ENCODE peak calls at places on chromosomes 16 and 17, in five cellular contexts. One of them, this sample, is unnamed.

GRCh38 chr17:48542956-48543853 is 1.7 kb downstream of the HOXB2 start:
- DNase-seq in H1: no peak
- DNase-seq in HCT116: no peak
- DNase-seq in K562: peak; percentile 79
- DNase-seq in HepG2: no peak
- DNase-seq in this sample: peak; percentile 72

GRCh38 chr16:84940670-84941551 is 70.4 kb downstream of the ZDHHC7 start:
- DNase-seq in HCT116: no peak
- DNase-seq in H1: no peak
- DNase-seq in HepG2: no peak
- DNase-seq in K562: no peak
- DNase-seq in this sample: no peak

GRCh38 chr16:49952386-49952785 is 72.6 kb upstream of the CNEP1R1 start:
- DNase-seq in H1: no peak
- DNase-seq in HCT116: peak; percentile 4
- DNase-seq in K562: peak; percentile 11
- DNase-seq in HepG2: no peak
- DNase-seq in this sample: no peak

GRCh38 chr17:59756236-59756818 is 48.9 kb downstream of the VMP1 start:
- DNase-seq in HCT116: peak; percentile 94
- DNase-seq in HepG2: peak; percentile 88
- DNase-seq in K562: no peak
- DNase-seq in H1: no peak
- DNase-seq in this sample: no peak

GRCh38 chr16:27579086-27579980 is 29.4 kb downstream of the KATNIP start:
- DNase-seq in K562: no peak
- DNase-seq in HepG2: peak; percentile 89
- DNase-seq in HCT116: no peak
- DNase-seq in H1: no peak
- DNase-seq in this sample: no peak

GRCh38 chr16:81807767-81808166 is 28.7 kb downstream of the PLCG2 start:
- DNase-seq in H1: no peak
- DNase-seq in HCT116: no peak
- DNase-seq in K562: no peak
- DNase-seq in HepG2: no peak
- DNase-seq in this sample: no peak

GRCh38 chr16:84677017-84677803 is 22.6 kb upstream of the USP10 start:
- DNase-seq in H1: no peak
- DNase-seq in HCT116: no peak
- DNase-seq in K562: no peak
- DNase-seq in HepG2: peak; percentile 50
- DNase-seq in this sample: no peak

GRCh38 chr16:14405611-14406537 is 224.2 kb downstream of the PARN start:
- DNase-seq in HCT116: no peak
- DNase-seq in H1: peak; percentile 66
- DNase-seq in K562: peak; percentile 73
- DNase-seq in HepG2: peak; percentile 90
- DNase-seq in this sample: peak; percentile 89

GRCh38 chr17:49707246-49707607 is 537 bp downstream of the SLC35B1 start:
- DNase-seq in HepG2: no peak
- DNase-seq in K562: peak; percentile 45
- DNase-seq in HCT116: no peak
- DNase-seq in H1: no peak
- DNase-seq in this sample: peak; percentile 43

GRCh38 chr16:55765161-55765560 is 67.7 kb downstream of the CES1 start:
- DNase-seq in HCT116: no peak
- DNase-seq in HepG2: no peak
- DNase-seq in H1: no peak
- DNase-seq in K562: no peak
- DNase-seq in this sample: no peak

GRCh38 chr17:39702901-39703893 is 3.3 kb downstream of the ERBB2 start:
- DNase-seq in K562: no peak
- DNase-seq in HCT116: no peak
- DNase-seq in H1: no peak
- DNase-seq in HepG2: peak; percentile 77
- DNase-seq in this sample: no peak

GRCh38 chr17:39699818-39700147 is at the start of gene ERBB2:
- DNase-seq in HepG2: peak; percentile 64
- DNase-seq in K562: no peak
- DNase-seq in HCT116: peak; percentile 57
- DNase-seq in H1: no peak
- DNase-seq in this sample: peak; percentile 89

GRCh38 chr17:39701784-39702422 is 2.0 kb downstream of the ERBB2 start:
- DNase-seq in HepG2: no peak
- DNase-seq in H1: no peak
- DNase-seq in K562: no peak
- DNase-seq in HCT116: no peak
- DNase-seq in this sample: no peak

GRCh38 chr17:39700148-39700987 is 504 bp downstream of the ERBB2 start:
- DNase-seq in K562: no peak
- DNase-seq in HepG2: no peak
- DNase-seq in H1: no peak
- DNase-seq in HCT116: no peak
- DNase-seq in this sample: peak; percentile 54

DNA sequence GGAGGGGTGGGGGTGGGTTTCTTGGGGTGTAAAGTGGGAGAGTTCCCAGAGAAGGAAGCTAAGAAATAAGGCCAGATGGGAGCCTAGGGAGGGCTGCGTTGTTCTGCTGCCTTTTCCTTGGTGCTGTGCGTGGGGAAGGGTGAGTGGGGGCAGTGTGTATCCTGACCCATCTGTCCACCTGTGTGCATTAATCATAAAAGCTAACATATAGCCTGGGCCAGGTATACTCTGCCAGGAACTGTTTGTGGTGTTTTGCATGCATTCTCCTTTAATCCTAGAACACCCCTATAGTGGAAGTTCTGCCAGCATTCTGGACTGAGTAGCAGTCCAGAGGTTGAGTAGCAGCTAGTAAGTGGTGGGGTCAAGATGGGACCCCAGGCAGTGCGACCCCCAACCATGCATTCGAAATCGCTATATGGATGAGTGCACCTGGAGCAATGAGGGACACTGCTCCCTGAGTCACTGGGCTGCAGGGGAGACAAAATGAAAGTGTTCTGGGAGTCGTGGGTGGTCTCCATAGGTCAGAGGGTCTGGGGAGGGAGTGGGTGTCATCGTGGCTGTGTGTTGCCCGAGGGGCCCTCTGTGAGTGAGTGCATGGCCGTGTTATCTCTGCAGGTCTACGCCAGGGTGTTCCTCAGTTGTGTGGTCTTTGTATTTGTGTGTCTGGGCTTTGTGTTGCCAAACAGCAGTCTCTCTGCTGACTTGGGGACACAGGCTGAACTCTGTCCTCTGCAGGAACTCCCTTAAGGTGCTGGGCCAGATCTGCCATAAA is 1.3 kb downstream of the ERBB2 start:
- DNase-seq in HCT116: no peak
- DNase-seq in H1: no peak
- DNase-seq in HepG2: no peak
- DNase-seq in K562: no peak
- DNase-seq in this sample: peak; percentile 56
- H3K4me2 ChIP-seq in HCT116: peak overlapping the region; percentile 79
- H3K4me2 ChIP-seq in H1: peak overlapping the region; percentile 88
- H3K4me2 ChIP-seq in HepG2: peak overlapping the region; percentile 92
- H3K4me2 ChIP-seq in K562: no peak overlapping the region
- H3K4me2 ChIP-seq in this sample: peak overlapping the region; percentile 75

DNA sequence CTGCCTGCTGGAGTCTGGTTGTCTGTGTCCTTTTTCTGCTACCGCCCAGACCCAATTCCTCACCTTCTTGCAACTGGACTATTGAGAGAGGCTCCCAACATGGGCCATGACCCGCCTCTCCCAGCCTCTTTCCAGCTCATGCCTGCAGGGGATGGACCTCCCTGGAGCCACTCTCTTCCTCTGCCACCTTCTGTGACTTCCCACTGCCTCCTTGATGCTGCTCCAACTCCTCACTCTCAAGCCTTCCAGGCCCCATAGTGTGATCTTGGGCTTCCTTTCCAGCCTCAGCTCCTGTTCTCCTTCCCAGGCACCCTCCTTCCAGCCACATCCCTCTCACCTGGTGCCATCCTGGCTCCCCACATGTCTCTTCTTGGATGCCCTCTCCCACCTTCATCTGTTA is 11.1 kb downstream of the ZNF768 start:
- DNase-seq in HCT116: no peak
- DNase-seq in K562: no peak
- DNase-seq in H1: no peak
- DNase-seq in HepG2: no peak
- DNase-seq in this sample: no peak
- TF ChIP-seq POLR2AphosphoS5 in HCT116: no peak
- TF ChIP-seq POLR2AphosphoS5 in K562: no peak
- TF ChIP-seq POLR2AphosphoS5 in H1: no peak
- TF ChIP-seq POLR2AphosphoS5 in HepG2: no peak
- TF ChIP-seq POLR2AphosphoS5 in this sample: no peak

DNA sequence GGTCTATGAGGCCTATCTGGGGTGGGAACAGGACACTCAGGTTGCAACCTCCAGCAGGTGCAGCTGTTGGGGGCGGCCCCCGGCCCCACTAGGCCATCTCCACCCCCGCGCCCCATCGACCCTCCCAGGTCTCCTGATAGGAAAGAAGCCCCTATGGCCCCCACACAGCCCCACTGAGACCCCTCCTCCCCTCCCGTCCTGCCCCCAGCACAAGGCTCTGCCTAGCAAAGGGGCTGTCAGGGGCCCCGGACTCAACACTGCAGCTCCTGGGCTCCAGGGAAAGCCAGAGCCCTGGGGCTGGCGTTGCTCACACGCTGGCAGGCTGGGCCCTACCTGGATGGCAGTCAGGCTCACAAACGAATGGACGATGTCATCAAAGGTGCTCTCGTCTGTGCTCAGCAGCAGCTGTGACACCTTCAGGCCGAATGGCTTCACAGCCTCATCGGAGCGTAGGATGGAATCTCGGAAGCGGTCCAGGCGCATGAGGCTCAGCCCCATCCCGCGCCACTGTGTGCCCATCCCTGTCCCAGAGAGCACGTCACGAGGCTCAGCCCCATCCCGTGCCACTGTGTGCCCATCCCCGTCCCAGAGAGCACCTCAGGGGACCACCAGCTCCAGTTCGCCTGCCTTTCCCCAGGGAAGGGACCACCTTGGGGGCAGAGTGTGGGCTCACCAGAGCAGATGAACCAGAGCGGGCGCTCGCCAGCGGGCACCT is 7.3 kb downstream of the FASN start:
- DNase-seq in H1: no peak
- DNase-seq in HepG2: no peak
- DNase-seq in K562: no peak
- DNase-seq in HCT116: no peak
- DNase-seq in this sample: no peak
- H3K4me2 ChIP-seq in H1: no peak overlapping the region
- H3K4me2 ChIP-seq in HepG2: no peak overlapping the region
- H3K4me2 ChIP-seq in K562: no peak overlapping the region
- H3K4me2 ChIP-seq in HCT116: no peak overlapping the region
- H3K4me2 ChIP-seq in this sample: no peak overlapping the region

DNA sequence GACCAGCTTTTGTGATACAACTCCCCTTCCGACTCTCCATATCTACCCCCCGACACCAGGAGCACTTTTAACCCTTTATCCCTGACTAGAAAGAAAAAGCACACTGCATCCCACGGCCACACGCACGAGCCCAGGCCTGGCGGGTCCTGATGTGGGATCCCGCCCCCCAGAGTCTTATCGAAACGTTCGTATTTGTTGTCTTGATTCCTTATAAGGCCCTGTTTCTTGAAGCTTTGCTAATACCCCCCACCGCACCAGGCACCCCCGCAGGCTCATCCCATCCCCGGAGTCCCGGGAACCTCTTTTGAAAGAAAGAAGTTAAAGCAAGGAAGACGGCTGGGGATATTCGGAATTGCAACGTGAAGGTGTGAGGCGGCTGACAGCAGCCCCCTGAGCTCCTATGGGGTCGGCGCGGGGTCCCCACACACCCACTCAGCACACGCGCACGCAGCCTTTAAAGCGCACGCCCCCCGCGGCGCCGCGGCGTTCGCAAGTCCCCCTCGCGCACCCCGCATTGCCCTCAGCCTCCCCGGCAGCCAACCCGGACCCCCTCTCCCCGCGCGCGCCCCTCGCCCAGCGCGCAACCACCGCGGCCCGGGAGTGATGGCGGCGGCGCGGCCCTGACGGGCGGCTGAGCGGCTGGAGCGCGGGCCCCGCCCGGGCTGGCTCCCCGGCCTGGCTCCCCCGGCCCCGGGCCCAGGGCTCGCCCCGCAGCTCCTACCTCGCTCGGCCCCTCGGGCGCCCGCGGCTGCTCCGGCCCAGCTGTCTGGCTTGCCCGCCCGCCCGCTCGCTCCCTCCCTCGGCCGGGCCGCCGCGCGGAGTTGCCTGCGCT is 448 bp downstream of the STAT5B start:
- DNase-seq in HepG2: no peak
- DNase-seq in H1: no peak
- DNase-seq in K562: peak; percentile 90
- DNase-seq in HCT116: no peak
- DNase-seq in this sample: peak; percentile 58
- TF ChIP-seq POLR2AphosphoS5 in HepG2: no peak
- TF ChIP-seq POLR2AphosphoS5 in H1: peak; percentile 26
- TF ChIP-seq POLR2AphosphoS5 in K562: peak; percentile 81
- TF ChIP-seq POLR2AphosphoS5 in HCT116: no peak
- TF ChIP-seq POLR2AphosphoS5 in this sample: no peak

GRCh38 chr16:8849411-8850011 is 19.3 kb downstream of the CARHSP1 start:
- DNase-seq in K562: no peak
- DNase-seq in HCT116: no peak
- DNase-seq in H1: no peak
- DNase-seq in HepG2: no peak
- DNase-seq in this sample: no peak
- H3K4me2 ChIP-seq in K562: no peak overlapping the region
- H3K4me2 ChIP-seq in HCT116: no peak overlapping the region
- H3K4me2 ChIP-seq in H1: no peak overlapping the region
- H3K4me2 ChIP-seq in HepG2: no peak overlapping the region
- H3K4me2 ChIP-seq in this sample: peak overlapping the region; percentile 48

GRCh38 chr17:17723354-17724261 is 42.4 kb downstream of the RAI1 start:
- DNase-seq in HepG2: no peak
- DNase-seq in H1: no peak
- DNase-seq in HCT116: no peak
- DNase-seq in K562: no peak
- DNase-seq in this sample: peak; percentile 71
- TF ChIP-seq POLR2AphosphoS5 in HepG2: no peak
- TF ChIP-seq POLR2AphosphoS5 in H1: no peak
- TF ChIP-seq POLR2AphosphoS5 in HCT116: no peak
- TF ChIP-seq POLR2AphosphoS5 in K562: no peak
- TF ChIP-seq POLR2AphosphoS5 in this sample: no peak

GRCh38 chr17:6384481-6384880 is 50.4 kb downstream of the AIPL1 start:
- DNase-seq in HCT116: no peak
- DNase-seq in HepG2: no peak
- DNase-seq in K562: no peak
- DNase-seq in H1: no peak
- DNase-seq in this sample: no peak
- H3K4me2 ChIP-seq in HCT116: no peak overlapping the region
- H3K4me2 ChIP-seq in HepG2: no peak overlapping the region
- H3K4me2 ChIP-seq in K562: no peak overlapping the region
- H3K4me2 ChIP-seq in H1: no peak overlapping the region
- H3K4me2 ChIP-seq in this sample: no peak overlapping the region

This sample was measured in GM23338.